ENCODE peak calls at places on chromosomes 7 and 10, in four cellular contexts. One of them, this sample, is unnamed.

GRCh38 chr10:20768849-20769248 is 128.3 kb downstream of the NEBL start:
- DNase-seq in HCT116: no peak
- DNase-seq in A549: no peak
- DNase-seq in WTC11: no peak
- DNase-seq in this sample: peak; percentile 1

GRCh38 chr7:116446179-116446855 is 53.2 kb upstream of the CAV2 start:
- DNase-seq in A549: no peak
- DNase-seq in HCT116: no peak
- DNase-seq in WTC11: no peak
- DNase-seq in this sample: no peak

GRCh38 chr10:99394256-99394655 is 36.2 kb downstream of the GOT1 start:
- DNase-seq in WTC11: no peak
- DNase-seq in A549: no peak
- DNase-seq in HCT116: no peak
- DNase-seq in this sample: no peak

GRCh38 chr7:18521236-18521589 is 25.7 kb downstream of the HDAC9 start:
- DNase-seq in A549: no peak
- DNase-seq in WTC11: no peak
- DNase-seq in HCT116: no peak
- DNase-seq in this sample: no peak

GRCh38 chr7:82175319-82175718 is 268.3 kb downstream of the CACNA2D1 start:
- DNase-seq in WTC11: no peak
- DNase-seq in A549: no peak
- DNase-seq in HCT116: no peak
- DNase-seq in this sample: no peak

GRCh38 chr10:87803831-87804230 is 14.2 kb downstream of the ATAD1 start:
- DNase-seq in HCT116: no peak
- DNase-seq in A549: no peak
- DNase-seq in WTC11: no peak
- DNase-seq in this sample: no peak

GRCh38 chr7:29281782-29282541 is 87.4 kb downstream of the CHN2 start:
- DNase-seq in HCT116: no peak
- DNase-seq in WTC11: no peak
- DNase-seq in A549: no peak
- DNase-seq in this sample: no peak

GRCh38 chr7:6530626-6531491 is 20.4 kb downstream of the GRID2IP start:
- DNase-seq in HCT116: no peak
- DNase-seq in A549: no peak
- DNase-seq in WTC11: peak; percentile 80
- DNase-seq in this sample: no peak

GRCh38 chr7:154794147-154794780 is 208.7 kb downstream of the PAXIP1 start:
- DNase-seq in WTC11: no peak
- DNase-seq in A549: no peak
- DNase-seq in HCT116: no peak
- DNase-seq in this sample: no peak

GRCh38 chr7:92723978-92724377 is 112.4 kb downstream of the CDK6 start:
- DNase-seq in HCT116: no peak
- DNase-seq in WTC11: peak; percentile 25
- DNase-seq in A549: no peak
- DNase-seq in this sample: peak; percentile 45

GRCh38 chr7:133298080-133298479 is 45.2 kb downstream of the EXOC4 start:
- DNase-seq in A549: no peak
- DNase-seq in WTC11: no peak
- DNase-seq in HCT116: no peak
- DNase-seq in this sample: no peak

GRCh38 chr7:37527109-37527508 is 78.4 kb upstream of the ELMO1 start:
- DNase-seq in A549: no peak
- DNase-seq in WTC11: no peak
- DNase-seq in HCT116: no peak
- DNase-seq in this sample: no peak

GRCh38 chr7:35030848-35031247 is 6.4 kb downstream of the DPY19L1 start:
- DNase-seq in WTC11: no peak
- DNase-seq in A549: no peak
- DNase-seq in HCT116: no peak
- DNase-seq in this sample: no peak

GRCh38 chr7:326845-327304 is 36.9 kb downstream of the FOXL3 start:
- DNase-seq in HCT116: no peak
- DNase-seq in WTC11: no peak
- DNase-seq in A549: no peak
- DNase-seq in this sample: no peak

GRCh38 chr7:138801256-138801655 is 3.3 kb upstream of the ATP6V0A4 start:
- DNase-seq in A549: no peak
- DNase-seq in HCT116: no peak
- DNase-seq in WTC11: no peak
- DNase-seq in this sample: no peak

GRCh38 chr7:157462840-157463239 is 126.0 kb downstream of the DNAJB6 start:
- DNase-seq in A549: no peak
- DNase-seq in HCT116: no peak
- DNase-seq in WTC11: no peak
- DNase-seq in this sample: peak; percentile 74

GRCh38 chr10:96450514-96451207 is 63.1 kb downstream of the TLL2 start:
- DNase-seq in WTC11: peak; percentile 69
- DNase-seq in HCT116: no peak
- DNase-seq in A549: no peak
- DNase-seq in this sample: no peak

GRCh38 chr10:117860823-117861222 is 185.9 kb downstream of the RAB11FIP2 start:
- DNase-seq in A549: peak; percentile 35
- DNase-seq in WTC11: no peak
- DNase-seq in HCT116: peak; percentile 44
- DNase-seq in this sample: peak; percentile 42

GRCh38 chr7:24778543-24779282 is 21.4 kb upstream of the GSDME start:
- DNase-seq in HCT116: no peak
- DNase-seq in WTC11: no peak
- DNase-seq in A549: no peak
- DNase-seq in this sample: peak; percentile 72

GRCh38 chr7:46449743-46450142 is 528.7 kb upstream of the IGFBP3 start:
- DNase-seq in WTC11: no peak
- DNase-seq in A549: no peak
- DNase-seq in HCT116: no peak
- DNase-seq in this sample: no peak

GRCh38 chr7:158317238-158318205 is 270.1 kb downstream of the PTPRN2 start:
- DNase-seq in A549: no peak
- DNase-seq in HCT116: no peak
- DNase-seq in WTC11: peak; percentile 82
- DNase-seq in this sample: no peak

GRCh38 chr10:73088304-73088703 is 8.4 kb downstream of the P4HA1 start:
- DNase-seq in A549: no peak
- DNase-seq in WTC11: no peak
- DNase-seq in HCT116: no peak
- DNase-seq in this sample: no peak

DNA sequence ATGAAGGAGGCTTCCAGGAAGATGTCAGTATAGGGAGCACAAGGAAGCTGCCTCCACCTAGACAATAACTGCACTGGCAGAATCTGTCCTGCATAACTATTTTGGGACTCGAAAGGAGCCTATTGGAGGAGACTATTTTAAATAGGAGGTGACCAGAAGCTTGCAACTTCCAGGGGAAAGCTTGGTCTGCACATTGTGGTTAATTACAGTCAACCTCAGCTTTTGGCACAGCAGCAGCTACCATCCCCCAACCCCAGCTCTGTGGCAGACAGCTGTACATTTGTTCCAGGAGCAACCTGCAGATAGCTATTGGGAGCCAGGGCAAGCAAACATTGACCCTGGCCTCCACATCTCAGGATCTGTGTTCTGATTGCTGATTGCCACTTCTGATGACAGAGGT is 46.3 kb upstream of the NANOS1 start:
- DNase-seq in A549: no peak
- DNase-seq in HCT116: no peak
- DNase-seq in WTC11: no peak
- DNase-seq in this sample: peak; percentile 85
- TF ChIP-seq MAX in A549: no peak
- TF ChIP-seq MAX in HCT116: no peak
- TF ChIP-seq MAX in WTC11: no peak
- TF ChIP-seq MAX in this sample: no peak

GRCh38 chr10:126836009-126836408 is 69.2 kb upstream of the DOCK1 start:
- DNase-seq in WTC11: no peak
- DNase-seq in HCT116: no peak
- DNase-seq in A549: no peak
- DNase-seq in this sample: no peak

GRCh38 chr10:126841341-126841902 is 63.8 kb upstream of the DOCK1 start:
- DNase-seq in HCT116: no peak
- DNase-seq in WTC11: no peak
- DNase-seq in A549: no peak
- DNase-seq in this sample: no peak

GRCh38 chr10:126840736-126841135 is 64.5 kb upstream of the DOCK1 start:
- DNase-seq in WTC11: no peak
- DNase-seq in A549: no peak
- DNase-seq in HCT116: no peak
- DNase-seq in this sample: no peak

GRCh38 chr10:126842356-126842755 is 62.9 kb upstream of the DOCK1 start:
- DNase-seq in HCT116: no peak
- DNase-seq in WTC11: no peak
- DNase-seq in A549: no peak
- DNase-seq in this sample: no peak

DNA sequence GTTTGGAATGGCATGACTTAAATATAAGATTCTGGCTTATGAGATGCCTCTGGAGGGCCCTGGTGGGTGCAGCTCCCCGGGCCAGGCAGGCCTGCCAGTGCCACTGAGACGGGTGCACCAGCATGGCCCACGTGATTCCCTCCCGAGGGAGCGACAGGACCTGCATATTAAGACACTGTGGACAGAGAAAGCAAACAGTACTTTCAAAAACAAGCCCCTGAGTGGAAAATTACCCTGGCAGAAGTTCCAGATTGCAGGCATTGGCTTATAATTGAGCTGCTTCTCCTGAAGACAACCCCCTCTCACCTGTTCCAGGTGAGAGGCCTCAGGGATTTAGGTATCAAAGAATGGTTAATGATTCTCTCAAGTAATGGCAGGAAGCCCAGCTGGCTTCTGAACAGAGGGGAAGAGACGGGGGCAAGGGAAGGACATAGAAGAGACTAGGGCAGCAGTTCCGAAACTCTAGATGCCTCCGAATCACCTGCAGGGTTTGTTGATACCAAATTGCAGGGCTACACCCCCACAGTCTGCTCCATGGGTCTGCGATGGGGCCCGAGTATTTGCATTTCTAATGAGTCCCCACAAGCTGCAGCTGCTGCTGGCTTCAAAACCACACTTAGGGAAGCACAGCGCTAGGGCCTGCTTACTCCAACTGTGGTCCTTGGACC is 66.0 kb upstream of the DOCK1 start:
- DNase-seq in A549: no peak
- DNase-seq in WTC11: peak; percentile 36
- DNase-seq in HCT116: no peak
- DNase-seq in this sample: no peak
- TF ChIP-seq MAX in A549: no peak
- TF ChIP-seq MAX in WTC11: no peak
- TF ChIP-seq MAX in HCT116: no peak
- TF ChIP-seq MAX in this sample: no peak

DNA sequence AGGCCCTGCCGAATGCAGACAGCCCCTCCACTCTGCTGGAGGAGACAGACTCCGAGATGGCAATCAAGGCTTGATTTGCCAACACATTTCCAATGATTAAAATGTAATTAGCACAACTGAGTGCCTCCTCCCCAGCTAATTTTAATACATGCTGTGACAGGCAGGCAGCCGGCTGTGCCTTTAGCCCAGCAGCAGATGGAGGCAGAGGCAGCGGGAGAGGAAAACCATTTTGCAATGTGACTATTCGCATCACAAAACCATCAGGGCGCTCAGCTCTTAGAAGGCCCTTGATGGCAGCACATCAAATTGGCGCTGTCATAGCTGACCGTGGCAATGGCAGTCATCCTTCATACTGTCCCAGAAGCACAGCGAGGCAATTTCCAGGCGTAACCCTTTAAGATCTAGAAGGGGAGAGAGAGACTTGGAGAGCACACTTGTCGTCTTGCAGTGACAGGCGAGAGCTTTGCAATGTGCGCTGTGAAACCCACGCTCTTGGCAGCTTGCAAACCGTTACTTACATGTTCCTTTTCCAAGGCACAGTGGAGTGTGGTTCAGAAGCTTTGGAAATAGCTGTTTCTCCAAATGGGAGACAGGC is 714.8 kb upstream of the GALNT17 start:
- DNase-seq in HCT116: no peak
- DNase-seq in WTC11: peak; percentile 15
- DNase-seq in A549: no peak
- DNase-seq in this sample: no peak
- TF ChIP-seq MAX in HCT116: no peak
- TF ChIP-seq MAX in WTC11: no peak
- TF ChIP-seq MAX in A549: no peak
- TF ChIP-seq MAX in this sample: no peak

GRCh38 chr7:120732256-120732655 is 125.7 kb downstream of the TSPAN12 start:
- DNase-seq in A549: no peak
- DNase-seq in HCT116: no peak
- DNase-seq in WTC11: no peak
- DNase-seq in this sample: no peak

GRCh38 chr7:120731276-120731675 is 126.7 kb downstream of the TSPAN12 start:
- DNase-seq in A549: no peak
- DNase-seq in HCT116: no peak
- DNase-seq in WTC11: no peak
- DNase-seq in this sample: no peak

GRCh38 chr7:120733835-120734234 is 124.1 kb downstream of the TSPAN12 start:
- DNase-seq in HCT116: no peak
- DNase-seq in WTC11: no peak
- DNase-seq in A549: no peak
- DNase-seq in this sample: no peak

GRCh38 chr7:120735791-120736190 is 122.2 kb downstream of the TSPAN12 start:
- DNase-seq in WTC11: no peak
- DNase-seq in HCT116: no peak
- DNase-seq in A549: no peak
- DNase-seq in this sample: no peak

GRCh38 chr7:120733143-120733542 is 124.8 kb downstream of the TSPAN12 start:
- DNase-seq in A549: peak; percentile 5
- DNase-seq in HCT116: peak; percentile 10
- DNase-seq in WTC11: no peak
- DNase-seq in this sample: no peak
- TF ChIP-seq MAX in A549: no peak
- TF ChIP-seq MAX in HCT116: no peak
- TF ChIP-seq MAX in WTC11: no peak
- TF ChIP-seq MAX in this sample: no peak

This sample was measured in NB4.